ENCODE peak calls at places on chromosome 1, in ten cellular contexts. Z is kidney, T is left ventricle myocardium inferior, J is mammary epithelial cell, E is SJSA1, P is heart right ventricle, O is adrenal gland, I is endodermal cell, V is iPS DF 6.9, M is breast epithelium. N is an unnamed sample.

GRCh38 chr1:10803971-10804820 is 7.8 kb upstream of the CASZ1 start:
- DNase-seq in Z (peak; percentile 85), T (no peak), J (peak; percentile 82), E (no peak), P (no peak), O (no peak), I (peak; percentile 63), V (no peak), M (peak; percentile 88), N (no peak)

GRCh38 chr1:42155362-42155761 is 2.2 kb downstream of the GUCA2B start:
- DNase-seq in Z (no peak), T (no peak), J (no peak), E (no peak), P (no peak), O (no peak), I (peak; percentile 31), V (no peak), M (no peak), N (no peak)

GRCh38 chr1:221947731-221948130 is 205.8 kb upstream of the DUSP10 start:
- DNase-seq in Z (no peak), T (no peak), J (peak; percentile 95), E (no peak), P (no peak), O (no peak), I (no peak), V (no peak), M (no peak), N (no peak)

GRCh38 chr1:236143104-236143948 is 987 bp downstream of the GPR137B start:
- DNase-seq in Z (no peak), T (no peak), J (peak; percentile 67), E (no peak), P (peak; percentile 33), O (no peak), I (peak; percentile 61), V (no peak), M (no peak), N (no peak)

GRCh38 chr1:14113841-14114567 is 414.0 kb downstream of the PRDM2 start:
- DNase-seq in Z (no peak), T (peak; percentile 34), J (peak; percentile 52), E (no peak), P (peak; percentile 20), O (peak; percentile 70), I (peak; percentile 92), V (peak; percentile 77), M (peak; percentile 54), N (no peak)

GRCh38 chr1:32393832-32394140 is 455 bp downstream of the BSDC1 start:
- DNase-seq in Z (no peak), T (no peak), J (no peak), E (peak; percentile 48), P (no peak), O (no peak), I (no peak), V (no peak), M (peak; percentile 74), N (no peak)

GRCh38 chr1:98556521-98557158 is 104.9 kb upstream of the SNX7 start:
- DNase-seq in Z (no peak), T (no peak), J (peak; percentile 23), E (no peak), P (no peak), O (no peak), I (no peak), V (no peak), M (no peak), N (no peak)

GRCh38 chr1:162070094-162070748 is 730 bp downstream of the NOS1AP start:
- DNase-seq in Z (peak; percentile 82), T (peak; percentile 18), J (peak; percentile 42), E (no peak), P (no peak), O (no peak), I (peak; percentile 84), V (no peak), M (no peak), N (no peak)

DNA sequence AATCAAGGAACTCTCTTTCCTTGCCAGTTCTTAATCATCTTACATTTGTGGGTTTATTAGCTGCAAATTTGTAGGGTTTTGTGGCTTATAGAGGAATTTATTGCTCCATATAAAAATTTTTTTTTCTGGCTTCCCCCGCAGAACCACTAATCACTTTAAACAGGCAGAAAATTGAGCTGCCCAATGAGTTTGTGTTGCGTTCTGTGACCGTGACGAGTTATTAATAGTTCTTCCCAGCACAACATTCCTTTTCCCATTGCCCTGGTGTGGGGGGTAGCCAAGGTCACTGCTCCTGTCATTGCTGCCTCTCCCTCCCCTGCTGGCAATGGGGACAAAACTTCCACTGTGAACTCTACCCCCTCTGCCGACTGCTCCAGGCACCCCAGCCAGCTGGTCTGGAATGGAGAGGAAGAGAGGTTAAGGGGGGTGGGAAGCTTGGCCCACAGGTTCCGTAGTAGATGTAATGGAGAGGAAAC is 55.1 kb downstream of the UBE2T start:
- DNase-seq in Z (peak; percentile 89), T (peak; percentile 38), J (no peak), E (no peak), P (peak; percentile 41), O (peak; percentile 88), I (no peak), V (no peak), M (no peak), N (no peak)
- H3K9me3 ChIP-seq in Z (no peaks in the 10 kb centered on the region), T (no peaks in the 10 kb centered on the region), J (no peaks in the 10 kb centered on the region), E (no peaks in the 10 kb centered on the region), P (no peaks in the 10 kb centered on the region), O (no peaks in the 10 kb centered on the region), I (no peaks in the 10 kb centered on the region), V (no peaks in the 10 kb centered on the region), M (no peaks in the 10 kb centered on the region), N (no peaks in the 10 kb centered on the region)

GRCh38 chr1:152806576-152806975 is at the start of gene LCE1C:
- DNase-seq in Z (no peak), T (no peak), J (peak; percentile 73), E (no peak), P (no peak), O (no peak), I (no peak), V (no peak), M (no peak), N (no peak)

GRCh38 chr1:152811671-152812070 is at the start of gene LCE1B:
- DNase-seq in Z (no peak), T (no peak), J (no peak), E (no peak), P (no peak), O (no peak), I (no peak), V (no peak), M (no peak), N (no peak)

DNA sequence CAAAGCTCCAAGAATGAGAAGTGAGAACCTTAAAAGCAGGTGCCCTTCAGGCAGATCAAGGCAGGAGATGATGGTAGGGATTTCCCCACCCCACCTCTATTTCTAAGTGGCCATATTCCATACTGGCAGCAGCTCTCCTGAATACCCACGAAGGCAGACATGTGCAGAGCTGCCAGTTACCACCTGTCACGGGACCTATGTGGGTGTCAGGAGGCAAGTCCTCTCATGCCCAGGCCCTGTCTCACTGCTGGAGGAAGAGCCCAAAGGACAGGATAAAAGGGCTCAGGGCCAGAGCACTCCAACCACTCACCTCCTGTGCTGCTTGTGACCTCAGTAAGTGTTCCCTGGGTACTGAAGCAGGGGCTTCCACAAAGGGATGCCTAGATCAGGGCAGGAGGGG is 721 bp upstream of the LCE1B start:
- DNase-seq in Z (no peak), T (no peak), J (peak; percentile 79), E (no peak), P (no peak), O (no peak), I (no peak), V (no peak), M (no peak), N (no peak)
- H3K9me3 ChIP-seq in Z (no peaks in the 10 kb centered on the region), T (peaks cover 11% of the 10 kb centered on the region), J (no peaks in the 10 kb centered on the region), E (no peaks in the 10 kb centered on the region), P (no peaks in the 10 kb centered on the region), O (no peaks in the 10 kb centered on the region), I (peaks cover 72% of the 10 kb centered on the region), V (peaks cover 5% of the 10 kb centered on the region), M (no peaks in the 10 kb centered on the region), N (no peaks in the 10 kb centered on the region)

GRCh38 chr1:147444381-147444780 is 96.9 kb upstream of the BCL9 start:
- DNase-seq in Z (no peak), T (no peak), J (no peak), E (no peak), P (no peak), O (no peak), I (no peak), V (no peak), M (no peak), N (no peak)
- H3K9me3 ChIP-seq in Z (no peaks in the 10 kb centered on the region), T (peaks cover 66% of the 10 kb centered on the region), J (peaks cover 6% of the 10 kb centered on the region), E (peaks cover 2% of the 10 kb centered on the region), P (no peaks in the 10 kb centered on the region), O (no peaks in the 10 kb centered on the region), I (peaks cover 9% of the 10 kb centered on the region), V (no peaks in the 10 kb centered on the region), M (peaks cover 3% of the 10 kb centered on the region), N (peaks cover 4% of the 10 kb centered on the region)

GRCh38 chr1:64135501-64136245 is 67.8 kb upstream of the UBE2U start:
- DNase-seq in Z (no peak), T (no peak), J (no peak), E (no peak), P (no peak), O (no peak), I (no peak), V (no peak), M (no peak), N (no peak)

GRCh38 chr1:64139877-64140276 is 63.5 kb upstream of the UBE2U start:
- DNase-seq in Z (no peak), T (no peak), J (no peak), E (no peak), P (no peak), O (no peak), I (no peak), V (no peak), M (no peak), N (no peak)

GRCh38 chr1:64137569-64137936 is 65.9 kb upstream of the UBE2U start:
- DNase-seq in Z (no peak), T (no peak), J (no peak), E (no peak), P (no peak), O (no peak), I (no peak), V (no peak), M (no peak), N (no peak)

GRCh38 chr1:64136296-64136695 is 67.1 kb upstream of the UBE2U start:
- DNase-seq in Z (no peak), T (no peak), J (no peak), E (no peak), P (no peak), O (no peak), I (no peak), V (no peak), M (no peak), N (no peak)

DNA sequence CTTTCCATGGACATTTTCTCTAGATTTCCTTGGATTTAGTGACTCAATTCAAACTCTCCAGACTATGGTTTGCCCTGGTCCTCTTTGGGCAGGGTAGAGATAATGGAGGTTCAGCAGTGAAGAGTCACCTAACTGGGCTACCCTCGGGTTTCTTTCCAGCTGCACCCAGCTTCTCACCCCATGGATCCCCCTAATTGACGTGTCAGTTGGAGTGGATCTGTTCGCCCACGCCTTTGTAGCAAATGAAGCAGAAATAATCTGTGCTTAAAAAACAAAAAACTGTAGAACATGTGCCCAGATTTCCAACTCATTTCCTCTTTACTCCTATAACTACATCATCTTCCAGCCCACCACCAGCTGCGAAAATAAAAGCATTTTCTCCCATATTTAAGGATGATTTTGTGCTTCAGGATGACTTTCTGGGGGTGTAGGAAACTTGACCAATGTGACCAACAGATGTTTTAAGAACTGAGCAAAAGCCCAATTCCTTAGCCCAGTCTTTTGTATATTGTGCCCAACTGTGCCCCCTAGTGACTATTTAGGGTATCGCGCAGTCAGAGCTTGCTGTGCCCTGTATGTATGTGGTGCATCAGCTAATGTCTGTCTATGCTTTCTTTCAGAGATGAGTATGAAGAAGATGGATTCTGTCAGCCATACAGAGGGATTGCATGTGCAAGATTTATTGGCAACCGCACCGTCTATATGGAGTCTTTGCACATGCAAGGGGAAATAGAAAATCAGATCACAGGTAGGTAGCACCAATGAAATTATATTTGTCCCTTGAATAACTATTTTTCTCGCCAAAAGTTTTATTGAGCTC is 66.5 kb upstream of the UBE2U start:
- DNase-seq in Z (peak; percentile 60), T (peak; percentile 64), J (peak; percentile 74), E (peak; percentile 76), P (peak; percentile 43), O (peak; percentile 94), I (peak; percentile 94), V (peak; percentile 66), M (peak; percentile 77), N (peak; percentile 19)
- H3K9me3 ChIP-seq in Z (no peaks in the 10 kb centered on the region), T (no peaks in the 10 kb centered on the region), J (no peaks in the 10 kb centered on the region), E (no peaks in the 10 kb centered on the region), P (no peaks in the 10 kb centered on the region), O (no peaks in the 10 kb centered on the region), I (peaks cover 4% of the 10 kb centered on the region), V (no peaks in the 10 kb centered on the region), M (no peaks in the 10 kb centered on the region), N (no peaks in the 10 kb centered on the region)

N was measured in T-helper 17 cell.